ENCODE peak calls at places on chromosomes 5 and 9, in four cellular contexts. T, S, H and G are unnamed samples.

GRCh38 chr5:160133071-160133917 is 14.0 kb upstream of the PWWP2A start:
- DNase-seq in S (no peak), H (peak), T (no peak), G (peak)

GRCh38 chr5:14204785-14205321 is 61.7 kb downstream of the TRIO start:
- DNase-seq in T (no peak), H (peak), S (no peak), G (peak)

GRCh38 chr5:153400931-153401330 is 89.5 kb upstream of the GRIA1 start:
- DNase-seq in T (no peak), H (peak), S (no peak), G (no peak)

GRCh38 chr9:137948642-137949041 is 71.1 kb downstream of the CACNA1B start:
- DNase-seq in H (no peak), T (no peak), S (no peak), G (no peak)

GRCh38 chr5:155434681-155435080 is 421.1 kb downstream of the KIF4B start:
- DNase-seq in T (no peak), S (no peak), H (no peak), G (no peak)

GRCh38 chr5:38641003-38641402 is 84.6 kb upstream of the LIFR start:
- DNase-seq in T (no peak), S (no peak), H (no peak), G (no peak)

GRCh38 chr9:20835364-20836286 is 151.6 kb downstream of the FOCAD start:
- DNase-seq in T (no peak), H (no peak), S (no peak), G (peak)

GRCh38 chr9:104921067-104921741 is 6.8 kb downstream of the ABCA1 start:
- DNase-seq in T (no peak), S (no peak), H (no peak), G (no peak)

GRCh38 chr5:174239718-174240117 is 194.2 kb downstream of the NSG2 start:
- DNase-seq in H (peak), S (no peak), T (no peak), G (no peak)

GRCh38 chr9:126652140-126652558 is 38.4 kb downstream of the LMX1B start:
- DNase-seq in S (no peak), H (no peak), T (no peak), G (no peak)

GRCh38 chr5:53167836-53168235 is 58.3 kb upstream of the MOCS2 start:
- DNase-seq in H (peak), T (no peak), S (no peak), G (peak)

GRCh38 chr5:135874461-135874860 is 21.2 kb downstream of the IL9 start:
- DNase-seq in H (no peak), S (no peak), T (no peak), G (no peak)

GRCh38 chr5:160434022-160434531 is 12.4 kb downstream of the PTTG1 start:
- DNase-seq in T (no peak), H (no peak), S (no peak), G (no peak)

GRCh38 chr9:13002740-13003139 is 227.9 kb downstream of the LURAP1L start:
- DNase-seq in T (no peak), H (no peak), S (no peak), G (no peak)

GRCh38 chr9:22413884-22414283 is 32.7 kb upstream of the DMRTA1 start:
- DNase-seq in S (no peak), H (no peak), T (no peak), G (no peak)

GRCh38 chr9:125906144-125906543 is 159.0 kb downstream of the PBX3 start:
- DNase-seq in S (no peak), T (no peak), H (peak), G (peak)